ENCODE peak calls at places on chromosome X, in nine cellular contexts. I is RWPE1; N is CD4-positive, alpha-beta T cell; U is activated CD4-positive, alpha-beta T cell treated with anti-CD3 and anti-CD28 coated beads, Interleukin-2, amount 10 ng/mL, durations not matched to agents 7 days and 5 days; O is kidney epithelial cell; Q is lung microvascular endothelial cell; B is CD8-positive, alpha-beta T cell; A is NCI-H1436; G is HepG2. K is an unnamed sample.

GRCh38 chrX:140918398-140919043 is 83.9 kb upstream of the SPANXB1 start:
- DNase-seq in A (peak), I (peak), G (peak), Q (peak), U (peak), B (no peak), N (no peak), O (peak), K (peak)

GRCh38 chrX:18855919-18856644 is 127.8 kb downstream of the PHKA2 start:
- DNase-seq in I (no peak), U (no peak), N (no peak), G (no peak), O (peak), B (no peak), A (no peak), Q (no peak), K (no peak)

GRCh38 chrX:49262603-49263002 is 1.9 kb downstream of the FOXP3 start:
- DNase-seq in B (no peak), Q (no peak), U (no peak), G (no peak), O (no peak), I (no peak), A (no peak), N (no peak), K (no peak)

GRCh38 chrX:148961990-148962389 is 461.6 kb downstream of the AFF2 start:
- DNase-seq in A (no peak), O (no peak), I (no peak), N (no peak), U (no peak), Q (no peak), G (no peak), B (no peak), K (no peak)

GRCh38 chrX:38935561-38935960 is 134.3 kb downstream of the MID1IP1 start:
- DNase-seq in U (no peak), O (no peak), Q (no peak), N (no peak), A (no peak), B (no peak), I (no peak), G (no peak), K (no peak)

GRCh38 chrX:125090046-125090445 is 229.6 kb upstream of the TEX13C start:
- DNase-seq in G (no peak), O (no peak), I (no peak), N (no peak), B (no peak), U (no peak), Q (no peak), A (peak), K (no peak)

GRCh38 chrX:46330981-46331380 is 214.2 kb downstream of the ZNF674 start:
- DNase-seq in O (no peak), N (no peak), B (no peak), Q (no peak), I (no peak), A (no peak), U (no peak), G (no peak), K (no peak)

GRCh38 chrX:9913041-9913440 is 54.1 kb upstream of the CLDN34 start:
- DNase-seq in O (no peak), G (no peak), Q (peak), A (no peak), B (no peak), U (no peak), I (peak), N (no peak), K (no peak)

GRCh38 chrX:155334486-155335316 is at the start of gene CLIC2:
- DNase-seq in G (no peak), A (no peak), N (no peak), U (no peak), Q (peak), I (peak), B (no peak), O (no peak), K (no peak)

GRCh38 chrX:11756354-11757318 is 1.4 kb upstream of the MSL3 start:
- DNase-seq in N (no peak), I (no peak), U (no peak), O (no peak), B (no peak), Q (peak), A (no peak), G (no peak), K (no peak)

GRCh38 chrX:18681996-18682395 is 10.1 kb upstream of the RS1 start:
- DNase-seq in N (no peak), I (no peak), B (no peak), G (no peak), A (no peak), U (no peak), Q (no peak), O (no peak), K (no peak)

GRCh38 chrX:69564665-69565064 is 51.2 kb upstream of the EDA start:
- DNase-seq in O (no peak), B (no peak), N (no peak), Q (no peak), I (no peak), G (peak), U (no peak), A (no peak), K (no peak)

GRCh38 chrX:38112566-38112965 is 106.2 kb downstream of the SYTL5 start:
- DNase-seq in O (no peak), Q (no peak), N (no peak), A (no peak), I (no peak), B (no peak), G (no peak), U (no peak), K (no peak)

GRCh38 chrX:119605398-119605738 is 856 bp downstream of the NKRF start:
- DNase-seq in G (peak), I (peak), N (no peak), Q (peak), A (no peak), U (no peak), B (no peak), O (no peak), K (no peak)

GRCh38 chrX:119502727-119503483 is 34.7 kb downstream of the SLC25A5 start:
- DNase-seq in U (peak), O (no peak), B (no peak), N (peak), Q (peak), I (peak), A (peak), G (peak), K (no peak)

GRCh38 chrX:39576081-39576701 is 521.6 kb downstream of the BCOR start:
- DNase-seq in N (no peak), O (no peak), B (no peak), I (no peak), A (peak), U (no peak), G (no peak), Q (no peak), K (no peak)

GRCh38 chrX:154486396-154487207 is at the start of gene UBL4A:
- DNase-seq in O (no peak), G (no peak), U (peak), N (peak), A (peak), B (peak), Q (peak), I (no peak), K (peak)

GRCh38 chrX:98371994-98372393 is 1488.3 kb downstream of the RPA4 start:
- DNase-seq in A (no peak), Q (no peak), I (peak), N (no peak), B (no peak), U (no peak), O (no peak), G (no peak), K (no peak)

GRCh38 chrX:66919280-66919832 is 280.5 kb upstream of the EDA2R start:
- DNase-seq in I (peak), U (no peak), Q (no peak), A (no peak), N (no peak), B (no peak), G (no peak), O (no peak), K (no peak)

GRCh38 chrX:10033360-10034007 is 66.3 kb downstream of the CLDN34 start:
- DNase-seq in Q (peak), G (no peak), O (no peak), I (no peak), U (no peak), A (no peak), N (no peak), B (no peak), K (no peak)

GRCh38 chrX:56797966-56798711 is 69.1 kb downstream of the NBDY start:
- DNase-seq in G (no peak), U (no peak), A (no peak), N (no peak), I (no peak), B (peak), Q (no peak), O (no peak), K (no peak)

GRCh38 chrX:57772637-57773036 is 92.6 kb upstream of the NLRP2B start:
- DNase-seq in I (no peak), O (no peak), A (no peak), B (no peak), Q (peak), G (no peak), N (no peak), U (no peak), K (no peak)

GRCh38 chrX:151031365-151031975 is 48.3 kb downstream of the HMGB3 start:
- DNase-seq in B (no peak), U (no peak), N (no peak), Q (no peak), O (no peak), G (no peak), A (no peak), I (no peak), K (no peak)

GRCh38 chrX:130228871-130229270 is 39.8 kb downstream of the ZNF280C start:
- DNase-seq in B (no peak), I (no peak), Q (no peak), U (no peak), G (no peak), N (no peak), A (no peak), O (no peak), K (no peak)

GRCh38 chrX:11406109-11406755 is 113.0 kb downstream of the AMELX start:
- DNase-seq in G (no peak), Q (no peak), B (no peak), A (no peak), U (no peak), I (no peak), O (no peak), N (no peak), K (no peak)

K was measured in activated T-helper 1 cell treated with Interleukin-2 at 50 U/mL for 16 hours.